ENCODE peak calls at places on chromosomes 16 and 17, in nine cellular contexts. R is EH, F is posterior cingulate gyrus, V is NCI-H460, G is C1 segment of cervical spinal cord, L is hypothalamus, E is GM13977, D is RCC 7860, Z is ascending aorta. Y is an unnamed sample.
A peak's percentile ranks its signal among the peaks of the same experiment; 100 is the strongest.

GRCh38 chr16:56161658-56162057 is 29.6 kb upstream of the GNAO1 start:
- DNase-seq in Z (no peak), L (no peak), F (no peak), G (no peak), R (no peak), D (no peak), V (no peak), E (no peak), Y (no peak)

GRCh38 chr17:491086-492014 is 138.7 kb upstream of the RPH3AL start:
- DNase-seq in E (peak; percentile 58), D (no peak), L (no peak), G (no peak), V (no peak), Z (peak; percentile 77), R (peak; percentile 88), F (peak; percentile 29), Y (peak; percentile 43)

GRCh38 chr16:81738831-81739496 is 40.1 kb upstream of the PLCG2 start:
- DNase-seq in F (peak; percentile 31), G (peak; percentile 61), D (no peak), R (no peak), L (no peak), E (no peak), Z (no peak), V (no peak), Y (no peak)

GRCh38 chr17:75261336-75262111 is at the start of the genes GGA3 and MRPS7:
- DNase-seq in D (peak; percentile 78), R (peak; percentile 93), F (peak; percentile 96), L (peak; percentile 90), G (peak; percentile 90), V (peak; percentile 93), Z (peak; percentile 98), E (peak; percentile 96), Y (peak; percentile 93)

GRCh38 chr16:55632259-55632658 is 23.5 kb upstream of the SLC6A2 start:
- DNase-seq in R (no peak), D (no peak), G (no peak), F (no peak), L (no peak), V (no peak), E (no peak), Z (no peak), Y (no peak)

GRCh38 chr17:36732351-36732750 is 131.0 kb downstream of the MRM1 start:
- DNase-seq in V (no peak), D (no peak), G (no peak), Z (no peak), L (no peak), F (no peak), R (no peak), E (no peak), Y (no peak)

GRCh38 chr16:74216319-74216718 is 80.3 kb upstream of the PSMD7 start:
- DNase-seq in D (no peak), F (no peak), E (no peak), G (no peak), L (no peak), V (no peak), Z (no peak), R (no peak), Y (peak; percentile 22)

GRCh38 chr17:5585814-5586558 is 1.7 kb upstream of the NLRP1 start:
- DNase-seq in G (no peak), V (no peak), E (no peak), L (no peak), D (peak; percentile 74), R (peak; percentile 49), Z (no peak), F (no peak), Y (peak; percentile 95)

GRCh38 chr17:73311781-73312641 is at the start of gene CDC42EP4:
- DNase-seq in V (peak; percentile 94), Z (peak; percentile 98), E (peak; percentile 92), F (peak; percentile 97), G (peak; percentile 94), L (peak; percentile 94), R (peak; percentile 95), D (peak; percentile 89), Y (peak; percentile 96)

GRCh38 chr17:73089322-73089721 is 3.2 kb downstream of the SLC39A11 start:
- DNase-seq in D (no peak), F (no peak), V (no peak), E (no peak), R (no peak), Z (no peak), G (no peak), L (no peak), Y (no peak)

GRCh38 chr16:1581804-1582203 is 30.1 kb downstream of the IFT140 start:
- DNase-seq in G (no peak), R (no peak), E (no peak), F (no peak), V (no peak), D (no peak), L (no peak), Z (no peak), Y (no peak)

GRCh38 chr17:30982855-30983254 is 12.0 kb downstream of the RNF135 start:
- DNase-seq in G (no peak), E (no peak), V (no peak), F (no peak), R (no peak), D (no peak), Z (no peak), L (no peak), Y (no peak)

GRCh38 chr16:138049-138417 is 440 bp downstream of the NPRL3 start:
- DNase-seq in F (peak; percentile 15), Z (no peak), L (peak; percentile 13), E (peak; percentile 48), G (no peak), R (peak; percentile 20), D (no peak), V (no peak), Y (peak; percentile 7)

GRCh38 chr17:50270430-50271172 is 3.7 kb upstream of the TMEM92 start:
- DNase-seq in V (no peak), D (no peak), R (peak; percentile 92), G (no peak), L (no peak), F (peak; percentile 45), Z (peak; percentile 63), E (no peak), Y (no peak)

GRCh38 chr17:65013613-65014391 is 42.7 kb downstream of the GNA13 start:
- DNase-seq in V (no peak), L (no peak), Z (no peak), E (peak; percentile 48), G (no peak), F (no peak), R (peak; percentile 88), D (peak; percentile 46), Y (peak; percentile 62)

GRCh38 chr17:494601-495195 is 142.1 kb upstream of the RPH3AL start:
- DNase-seq in F (no peak), E (no peak), V (no peak), L (no peak), D (no peak), Z (no peak), R (no peak), G (no peak), Y (no peak)

GRCh38 chr16:71364306-71364705 is 5.8 kb downstream of the CALB2 start:
- DNase-seq in D (no peak), Z (no peak), F (no peak), R (no peak), V (no peak), L (no peak), E (no peak), G (no peak), Y (no peak)

GRCh38 chr16:89925596-89926079 is 2.5 kb downstream of the TUBB3 start:
- DNase-seq in D (no peak), F (no peak), E (no peak), G (no peak), L (no peak), R (no peak), V (no peak), Z (no peak), Y (no peak)

GRCh38 chr16:64925166-64925565 is 196.7 kb downstream of the CDH11 start:
- DNase-seq in L (no peak), G (no peak), R (no peak), F (no peak), D (no peak), V (no peak), E (no peak), Z (no peak), Y (no peak)

GRCh38 chr16:82634955-82635610 is 8.3 kb downstream of the CDH13 start:
- DNase-seq in V (no peak), G (no peak), F (no peak), R (no peak), Z (no peak), L (no peak), D (no peak), E (no peak), Y (no peak)